ENCODE peak calls at places on chromosomes 7 and 10, in nine cellular contexts. One of them, this sample, is unnamed.

GRCh38 chr10:73857446-73857845 is 16.9 kb downstream of the CAMK2G start:
- DNase-seq in activated effector memory CD4-positive, alpha-beta T cell treated with anti-CD3 and anti-CD28 coated beads, Interleukin-2, amount 50 U/mL, for 16 hours: no peak
- DNase-seq in iris pigment epithelial cell: peak; percentile 58
- DNase-seq in NCI-H1417: no peak
- DNase-seq in adipocyte: no peak
- DNase-seq in endothelial cell: no peak
- DNase-seq in SK-N-SH: no peak
- DNase-seq in ovary: no peak
- DNase-seq in NCI-H1436 treated with DMSO at 0.1 percent for 48 hours: no peak
- DNase-seq in this sample: no peak

GRCh38 chr10:112336556-112337201 is 37.2 kb upstream of the ACSL5 start:
- DNase-seq in activated effector memory CD4-positive, alpha-beta T cell treated with anti-CD3 and anti-CD28 coated beads, Interleukin-2, amount 50 U/mL, for 16 hours: no peak
- DNase-seq in iris pigment epithelial cell: no peak
- DNase-seq in NCI-H1417: no peak
- DNase-seq in adipocyte: no peak
- DNase-seq in endothelial cell: no peak
- DNase-seq in SK-N-SH: no peak
- DNase-seq in ovary: no peak
- DNase-seq in NCI-H1436 treated with DMSO at 0.1 percent for 48 hours: no peak
- DNase-seq in this sample: no peak

GRCh38 chr10:16809074-16809718 is 8.0 kb downstream of the RSU1 start:
- DNase-seq in activated effector memory CD4-positive, alpha-beta T cell treated with anti-CD3 and anti-CD28 coated beads, Interleukin-2, amount 50 U/mL, for 16 hours: peak; percentile 83
- DNase-seq in iris pigment epithelial cell: peak; percentile 54
- DNase-seq in NCI-H1417: peak; percentile 9
- DNase-seq in adipocyte: peak; percentile 44
- DNase-seq in endothelial cell: peak; percentile 66
- DNase-seq in SK-N-SH: peak; percentile 54
- DNase-seq in ovary: no peak
- DNase-seq in NCI-H1436 treated with DMSO at 0.1 percent for 48 hours: no peak
- DNase-seq in this sample: peak; percentile 38

GRCh38 chr7:44615149-44615611 is 8.8 kb downstream of the OGDH start:
- DNase-seq in activated effector memory CD4-positive, alpha-beta T cell treated with anti-CD3 and anti-CD28 coated beads, Interleukin-2, amount 50 U/mL, for 16 hours: peak; percentile 77
- DNase-seq in iris pigment epithelial cell: peak; percentile 42
- DNase-seq in NCI-H1417: no peak
- DNase-seq in adipocyte: no peak
- DNase-seq in endothelial cell: no peak
- DNase-seq in SK-N-SH: no peak
- DNase-seq in ovary: no peak
- DNase-seq in NCI-H1436 treated with DMSO at 0.1 percent for 48 hours: no peak
- DNase-seq in this sample: peak; percentile 40

GRCh38 chr7:155425011-155425340 is 33.0 kb upstream of the EN2 start:
- DNase-seq in activated effector memory CD4-positive, alpha-beta T cell treated with anti-CD3 and anti-CD28 coated beads, Interleukin-2, amount 50 U/mL, for 16 hours: no peak
- DNase-seq in iris pigment epithelial cell: no peak
- DNase-seq in NCI-H1417: no peak
- DNase-seq in adipocyte: no peak
- DNase-seq in endothelial cell: no peak
- DNase-seq in SK-N-SH: no peak
- DNase-seq in ovary: no peak
- DNase-seq in NCI-H1436 treated with DMSO at 0.1 percent for 48 hours: no peak
- DNase-seq in this sample: no peak

GRCh38 chr10:22761569-22762220 is 47.3 kb upstream of the PIP4K2A start:
- DNase-seq in activated effector memory CD4-positive, alpha-beta T cell treated with anti-CD3 and anti-CD28 coated beads, Interleukin-2, amount 50 U/mL, for 16 hours: no peak
- DNase-seq in iris pigment epithelial cell: no peak
- DNase-seq in NCI-H1417: no peak
- DNase-seq in adipocyte: no peak
- DNase-seq in endothelial cell: no peak
- DNase-seq in SK-N-SH: no peak
- DNase-seq in ovary: no peak
- DNase-seq in NCI-H1436 treated with DMSO at 0.1 percent for 48 hours: no peak
- DNase-seq in this sample: no peak

GRCh38 chr7:138116156-138116555 is 39.9 kb downstream of the AKR1D1 start:
- DNase-seq in activated effector memory CD4-positive, alpha-beta T cell treated with anti-CD3 and anti-CD28 coated beads, Interleukin-2, amount 50 U/mL, for 16 hours: no peak
- DNase-seq in iris pigment epithelial cell: peak; percentile 76
- DNase-seq in NCI-H1417: no peak
- DNase-seq in adipocyte: peak; percentile 17
- DNase-seq in endothelial cell: no peak
- DNase-seq in SK-N-SH: no peak
- DNase-seq in ovary: no peak
- DNase-seq in NCI-H1436 treated with DMSO at 0.1 percent for 48 hours: no peak
- DNase-seq in this sample: no peak

GRCh38 chr10:2037966-2038493 is 300.7 kb upstream of the ADARB2 start:
- DNase-seq in activated effector memory CD4-positive, alpha-beta T cell treated with anti-CD3 and anti-CD28 coated beads, Interleukin-2, amount 50 U/mL, for 16 hours: no peak
- DNase-seq in iris pigment epithelial cell: no peak
- DNase-seq in NCI-H1417: no peak
- DNase-seq in adipocyte: no peak
- DNase-seq in endothelial cell: no peak
- DNase-seq in SK-N-SH: no peak
- DNase-seq in ovary: no peak
- DNase-seq in NCI-H1436 treated with DMSO at 0.1 percent for 48 hours: no peak
- DNase-seq in this sample: no peak

GRCh38 chr10:62581351-62581750 is 207.2 kb downstream of the ZNF365 start:
- DNase-seq in activated effector memory CD4-positive, alpha-beta T cell treated with anti-CD3 and anti-CD28 coated beads, Interleukin-2, amount 50 U/mL, for 16 hours: no peak
- DNase-seq in iris pigment epithelial cell: no peak
- DNase-seq in NCI-H1417: no peak
- DNase-seq in adipocyte: no peak
- DNase-seq in endothelial cell: no peak
- DNase-seq in SK-N-SH: no peak
- DNase-seq in ovary: no peak
- DNase-seq in NCI-H1436 treated with DMSO at 0.1 percent for 48 hours: no peak
- DNase-seq in this sample: no peak

GRCh38 chr7:106370542-106370941 is 85.8 kb upstream of the NAMPT start:
- DNase-seq in activated effector memory CD4-positive, alpha-beta T cell treated with anti-CD3 and anti-CD28 coated beads, Interleukin-2, amount 50 U/mL, for 16 hours: no peak
- DNase-seq in iris pigment epithelial cell: no peak
- DNase-seq in NCI-H1417: no peak
- DNase-seq in adipocyte: no peak
- DNase-seq in endothelial cell: no peak
- DNase-seq in SK-N-SH: no peak
- DNase-seq in ovary: no peak
- DNase-seq in NCI-H1436 treated with DMSO at 0.1 percent for 48 hours: no peak
- DNase-seq in this sample: no peak

GRCh38 chr7:105388373-105389089 is at the start of gene SRPK2:
- DNase-seq in activated effector memory CD4-positive, alpha-beta T cell treated with anti-CD3 and anti-CD28 coated beads, Interleukin-2, amount 50 U/mL, for 16 hours: peak; percentile 91
- DNase-seq in iris pigment epithelial cell: peak; percentile 72
- DNase-seq in NCI-H1417: peak; percentile 80
- DNase-seq in adipocyte: peak; percentile 85
- DNase-seq in endothelial cell: peak; percentile 82
- DNase-seq in SK-N-SH: peak; percentile 100
- DNase-seq in ovary: peak; percentile 73
- DNase-seq in NCI-H1436 treated with DMSO at 0.1 percent for 48 hours: no peak
- DNase-seq in this sample: peak; percentile 84

GRCh38 chr10:32112055-32112454 is 55.8 kb upstream of the KIF5B start:
- DNase-seq in activated effector memory CD4-positive, alpha-beta T cell treated with anti-CD3 and anti-CD28 coated beads, Interleukin-2, amount 50 U/mL, for 16 hours: no peak
- DNase-seq in iris pigment epithelial cell: peak; percentile 61
- DNase-seq in NCI-H1417: no peak
- DNase-seq in adipocyte: peak; percentile 87
- DNase-seq in endothelial cell: no peak
- DNase-seq in SK-N-SH: no peak
- DNase-seq in ovary: no peak
- DNase-seq in NCI-H1436 treated with DMSO at 0.1 percent for 48 hours: no peak
- DNase-seq in this sample: no peak

GRCh38 chr7:134632937-134633540 is 13.6 kb upstream of the BPGM start:
- DNase-seq in activated effector memory CD4-positive, alpha-beta T cell treated with anti-CD3 and anti-CD28 coated beads, Interleukin-2, amount 50 U/mL, for 16 hours: no peak
- DNase-seq in iris pigment epithelial cell: peak; percentile 69
- DNase-seq in NCI-H1417: peak; percentile 76
- DNase-seq in adipocyte: peak; percentile 64
- DNase-seq in endothelial cell: peak; percentile 40
- DNase-seq in SK-N-SH: peak; percentile 34
- DNase-seq in ovary: no peak
- DNase-seq in NCI-H1436 treated with DMSO at 0.1 percent for 48 hours: no peak
- DNase-seq in this sample: no peak

GRCh38 chr7:30157217-30157616 is 22.4 kb downstream of the MTURN start:
- DNase-seq in activated effector memory CD4-positive, alpha-beta T cell treated with anti-CD3 and anti-CD28 coated beads, Interleukin-2, amount 50 U/mL, for 16 hours: no peak
- DNase-seq in iris pigment epithelial cell: no peak
- DNase-seq in NCI-H1417: no peak
- DNase-seq in adipocyte: no peak
- DNase-seq in endothelial cell: no peak
- DNase-seq in SK-N-SH: no peak
- DNase-seq in ovary: no peak
- DNase-seq in NCI-H1436 treated with DMSO at 0.1 percent for 48 hours: no peak
- DNase-seq in this sample: no peak

GRCh38 chr10:101536800-101537199 is 51.3 kb downstream of the POLL start:
- DNase-seq in activated effector memory CD4-positive, alpha-beta T cell treated with anti-CD3 and anti-CD28 coated beads, Interleukin-2, amount 50 U/mL, for 16 hours: no peak
- DNase-seq in iris pigment epithelial cell: peak; percentile 21
- DNase-seq in NCI-H1417: peak; percentile 7
- DNase-seq in adipocyte: peak; percentile 33
- DNase-seq in endothelial cell: no peak
- DNase-seq in SK-N-SH: peak; percentile 54
- DNase-seq in ovary: no peak
- DNase-seq in NCI-H1436 treated with DMSO at 0.1 percent for 48 hours: no peak
- DNase-seq in this sample: no peak

GRCh38 chr7:6165075-6165474 is 107.3 kb downstream of the CYTH3 start:
- DNase-seq in activated effector memory CD4-positive, alpha-beta T cell treated with anti-CD3 and anti-CD28 coated beads, Interleukin-2, amount 50 U/mL, for 16 hours: no peak
- DNase-seq in iris pigment epithelial cell: no peak
- DNase-seq in NCI-H1417: no peak
- DNase-seq in adipocyte: no peak
- DNase-seq in endothelial cell: no peak
- DNase-seq in SK-N-SH: no peak
- DNase-seq in ovary: no peak
- DNase-seq in NCI-H1436 treated with DMSO at 0.1 percent for 48 hours: no peak
- DNase-seq in this sample: no peak

GRCh38 chr7:110595694-110596093 is 495.2 kb upstream of the LRRN3 start:
- DNase-seq in activated effector memory CD4-positive, alpha-beta T cell treated with anti-CD3 and anti-CD28 coated beads, Interleukin-2, amount 50 U/mL, for 16 hours: no peak
- DNase-seq in iris pigment epithelial cell: no peak
- DNase-seq in NCI-H1417: peak; percentile 20
- DNase-seq in adipocyte: no peak
- DNase-seq in endothelial cell: no peak
- DNase-seq in SK-N-SH: no peak
- DNase-seq in ovary: no peak
- DNase-seq in NCI-H1436 treated with DMSO at 0.1 percent for 48 hours: no peak
- DNase-seq in this sample: no peak

GRCh38 chr7:100895956-100896742 is 461 bp upstream of the ACHE start:
- DNase-seq in activated effector memory CD4-positive, alpha-beta T cell treated with anti-CD3 and anti-CD28 coated beads, Interleukin-2, amount 50 U/mL, for 16 hours: peak; percentile 74
- DNase-seq in iris pigment epithelial cell: no peak
- DNase-seq in NCI-H1417: peak; percentile 61
- DNase-seq in adipocyte: peak; percentile 50
- DNase-seq in endothelial cell: no peak
- DNase-seq in SK-N-SH: peak; percentile 84
- DNase-seq in ovary: peak; percentile 45
- DNase-seq in NCI-H1436 treated with DMSO at 0.1 percent for 48 hours: no peak
- DNase-seq in this sample: peak; percentile 54

GRCh38 chr7:21941570-21942224 is 4.0 kb downstream of the CDCA7L start:
- DNase-seq in activated effector memory CD4-positive, alpha-beta T cell treated with anti-CD3 and anti-CD28 coated beads, Interleukin-2, amount 50 U/mL, for 16 hours: no peak
- DNase-seq in iris pigment epithelial cell: peak; percentile 44
- DNase-seq in NCI-H1417: no peak
- DNase-seq in adipocyte: no peak
- DNase-seq in endothelial cell: no peak
- DNase-seq in SK-N-SH: peak; percentile 53
- DNase-seq in ovary: no peak
- DNase-seq in NCI-H1436 treated with DMSO at 0.1 percent for 48 hours: no peak
- DNase-seq in this sample: peak; percentile 57

GRCh38 chr7:128891110-128891941 is 19.2 kb downstream of the KCP start:
- DNase-seq in activated effector memory CD4-positive, alpha-beta T cell treated with anti-CD3 and anti-CD28 coated beads, Interleukin-2, amount 50 U/mL, for 16 hours: no peak
- DNase-seq in iris pigment epithelial cell: no peak
- DNase-seq in NCI-H1417: no peak
- DNase-seq in adipocyte: no peak
- DNase-seq in endothelial cell: no peak
- DNase-seq in SK-N-SH: peak; percentile 72
- DNase-seq in ovary: no peak
- DNase-seq in NCI-H1436 treated with DMSO at 0.1 percent for 48 hours: no peak
- DNase-seq in this sample: no peak

GRCh38 chr10:26869528-26869927 is 8.8 kb upstream of the ABI1 start:
- DNase-seq in activated effector memory CD4-positive, alpha-beta T cell treated with anti-CD3 and anti-CD28 coated beads, Interleukin-2, amount 50 U/mL, for 16 hours: peak; percentile 66
- DNase-seq in iris pigment epithelial cell: peak; percentile 58
- DNase-seq in NCI-H1417: no peak
- DNase-seq in adipocyte: no peak
- DNase-seq in endothelial cell: no peak
- DNase-seq in SK-N-SH: no peak
- DNase-seq in ovary: no peak
- DNase-seq in NCI-H1436 treated with DMSO at 0.1 percent for 48 hours: no peak
- DNase-seq in this sample: no peak

GRCh38 chr10:27838291-27838690 is 92.7 kb upstream of the MKX start:
- DNase-seq in activated effector memory CD4-positive, alpha-beta T cell treated with anti-CD3 and anti-CD28 coated beads, Interleukin-2, amount 50 U/mL, for 16 hours: no peak
- DNase-seq in iris pigment epithelial cell: no peak
- DNase-seq in NCI-H1417: no peak
- DNase-seq in adipocyte: peak; percentile 25
- DNase-seq in endothelial cell: no peak
- DNase-seq in SK-N-SH: no peak
- DNase-seq in ovary: no peak
- DNase-seq in NCI-H1436 treated with DMSO at 0.1 percent for 48 hours: no peak
- DNase-seq in this sample: no peak

GRCh38 chr7:153381275-153382119 is 621.9 kb downstream of the ACTR3B start:
- DNase-seq in activated effector memory CD4-positive, alpha-beta T cell treated with anti-CD3 and anti-CD28 coated beads, Interleukin-2, amount 50 U/mL, for 16 hours: no peak
- DNase-seq in iris pigment epithelial cell: no peak
- DNase-seq in NCI-H1417: peak; percentile 48
- DNase-seq in adipocyte: no peak
- DNase-seq in endothelial cell: peak; percentile 38
- DNase-seq in SK-N-SH: peak; percentile 60
- DNase-seq in ovary: no peak
- DNase-seq in NCI-H1436 treated with DMSO at 0.1 percent for 48 hours: no peak
- DNase-seq in this sample: peak; percentile 36

GRCh38 chr10:69895759-69896158 is 94.1 kb downstream of the COL13A1 start:
- DNase-seq in activated effector memory CD4-positive, alpha-beta T cell treated with anti-CD3 and anti-CD28 coated beads, Interleukin-2, amount 50 U/mL, for 16 hours: no peak
- DNase-seq in iris pigment epithelial cell: peak; percentile 60
- DNase-seq in NCI-H1417: peak; percentile 7
- DNase-seq in adipocyte: no peak
- DNase-seq in endothelial cell: no peak
- DNase-seq in SK-N-SH: peak; percentile 58
- DNase-seq in ovary: no peak
- DNase-seq in NCI-H1436 treated with DMSO at 0.1 percent for 48 hours: no peak
- DNase-seq in this sample: no peak

GRCh38 chr10:23442936-23443335 is 4.1 kb downstream of the OTUD1 start:
- DNase-seq in activated effector memory CD4-positive, alpha-beta T cell treated with anti-CD3 and anti-CD28 coated beads, Interleukin-2, amount 50 U/mL, for 16 hours: no peak
- DNase-seq in iris pigment epithelial cell: peak; percentile 63
- DNase-seq in NCI-H1417: no peak
- DNase-seq in adipocyte: peak; percentile 35
- DNase-seq in endothelial cell: no peak
- DNase-seq in SK-N-SH: no peak
- DNase-seq in ovary: no peak
- DNase-seq in NCI-H1436 treated with DMSO at 0.1 percent for 48 hours: no peak
- DNase-seq in this sample: no peak

GRCh38 chr7:57178768-57179139 is 46.5 kb upstream of the ZNF479 start:
- DNase-seq in activated effector memory CD4-positive, alpha-beta T cell treated with anti-CD3 and anti-CD28 coated beads, Interleukin-2, amount 50 U/mL, for 16 hours: no peak
- DNase-seq in iris pigment epithelial cell: no peak
- DNase-seq in NCI-H1417: no peak
- DNase-seq in adipocyte: no peak
- DNase-seq in endothelial cell: no peak
- DNase-seq in SK-N-SH: no peak
- DNase-seq in ovary: no peak
- DNase-seq in NCI-H1436 treated with DMSO at 0.1 percent for 48 hours: no peak
- DNase-seq in this sample: no peak

GRCh38 chr10:123381271-123381670 is 227.1 kb downstream of the BUB3 start:
- DNase-seq in activated effector memory CD4-positive, alpha-beta T cell treated with anti-CD3 and anti-CD28 coated beads, Interleukin-2, amount 50 U/mL, for 16 hours: no peak
- DNase-seq in iris pigment epithelial cell: peak; percentile 4
- DNase-seq in NCI-H1417: no peak
- DNase-seq in adipocyte: no peak
- DNase-seq in endothelial cell: no peak
- DNase-seq in SK-N-SH: no peak
- DNase-seq in ovary: no peak
- DNase-seq in NCI-H1436 treated with DMSO at 0.1 percent for 48 hours: no peak
- DNase-seq in this sample: no peak

GRCh38 chr7:911791-912480 is 35.6 kb downstream of the GET4 start:
- DNase-seq in activated effector memory CD4-positive, alpha-beta T cell treated with anti-CD3 and anti-CD28 coated beads, Interleukin-2, amount 50 U/mL, for 16 hours: no peak
- DNase-seq in iris pigment epithelial cell: no peak
- DNase-seq in NCI-H1417: no peak
- DNase-seq in adipocyte: no peak
- DNase-seq in endothelial cell: no peak
- DNase-seq in SK-N-SH: no peak
- DNase-seq in ovary: no peak
- DNase-seq in NCI-H1436 treated with DMSO at 0.1 percent for 48 hours: no peak
- DNase-seq in this sample: no peak

GRCh38 chr7:117810642-117811512 is 62.4 kb downstream of the CTTNBP2 start:
- DNase-seq in activated effector memory CD4-positive, alpha-beta T cell treated with anti-CD3 and anti-CD28 coated beads, Interleukin-2, amount 50 U/mL, for 16 hours: no peak
- DNase-seq in iris pigment epithelial cell: peak; percentile 74
- DNase-seq in NCI-H1417: no peak
- DNase-seq in adipocyte: peak; percentile 25
- DNase-seq in endothelial cell: no peak
- DNase-seq in SK-N-SH: no peak
- DNase-seq in ovary: no peak
- DNase-seq in NCI-H1436 treated with DMSO at 0.1 percent for 48 hours: no peak
- DNase-seq in this sample: no peak

GRCh38 chr10:98303569-98303968 is 35.6 kb upstream of the LOXL4 start:
- DNase-seq in activated effector memory CD4-positive, alpha-beta T cell treated with anti-CD3 and anti-CD28 coated beads, Interleukin-2, amount 50 U/mL, for 16 hours: no peak
- DNase-seq in iris pigment epithelial cell: no peak
- DNase-seq in NCI-H1417: no peak
- DNase-seq in adipocyte: no peak
- DNase-seq in endothelial cell: no peak
- DNase-seq in SK-N-SH: no peak
- DNase-seq in ovary: no peak
- DNase-seq in NCI-H1436 treated with DMSO at 0.1 percent for 48 hours: no peak
- DNase-seq in this sample: no peak

GRCh38 chr10:50334273-50334672 is 83.0 kb upstream of the ASAH2 start:
- DNase-seq in activated effector memory CD4-positive, alpha-beta T cell treated with anti-CD3 and anti-CD28 coated beads, Interleukin-2, amount 50 U/mL, for 16 hours: no peak
- DNase-seq in iris pigment epithelial cell: no peak
- DNase-seq in NCI-H1417: no peak
- DNase-seq in adipocyte: no peak
- DNase-seq in endothelial cell: no peak
- DNase-seq in SK-N-SH: no peak
- DNase-seq in ovary: no peak
- DNase-seq in NCI-H1436 treated with DMSO at 0.1 percent for 48 hours: no peak
- DNase-seq in this sample: no peak

This sample was measured in stomach.